ENCODE peak calls at places on chromosome 20, in seven cellular contexts. H is foreskin keratinocyte, A is lung, C is astrocyte of the spinal cord, I is BE2C, J is LNCaP clone FGC, Y is choroid plexus epithelial cell. W is an unnamed sample.

GRCh38 chr20:49412953-49413352 is 69.5 kb downstream of the KCNB1 start:
- DNase-seq in H (no peak), A (no peak), C (no peak), I (no peak), J (no peak), Y (no peak), W (no peak)

GRCh38 chr20:36472656-36473071 is 68.7 kb upstream of the MYL9 start:
- DNase-seq in H (no peak), A (no peak), C (no peak), I (peak), J (no peak), Y (no peak), W (no peak)

GRCh38 chr20:6108330-6108729 is 14.5 kb downstream of the FERMT1 start:
- DNase-seq in H (no peak), A (no peak), C (no peak), I (no peak), J (no peak), Y (no peak), W (no peak)

GRCh38 chr20:41432620-41433602 is 66.3 kb upstream of the EMILIN3 start:
- DNase-seq in H (no peak), A (no peak), C (no peak), I (no peak), J (no peak), Y (peak), W (no peak)

GRCh38 chr20:32762754-32763201 is 593 bp downstream of the DNMT3B start:
- DNase-seq in H (no peak), A (no peak), C (no peak), I (no peak), J (no peak), Y (no peak), W (no peak)

GRCh38 chr20:48035961-48036731 is 250.9 kb upstream of the SULF2 start:
- DNase-seq in H (no peak), A (no peak), C (no peak), I (no peak), J (no peak), Y (no peak), W (no peak)

GRCh38 chr20:58019027-58019849 is 209.2 kb downstream of the ANKRD60 start:
- DNase-seq in H (no peak), A (no peak), C (peak), I (no peak), J (no peak), Y (peak), W (peak)

GRCh38 chr20:43843096-43843964 is 71.3 kb upstream of the TOX2 start:
- DNase-seq in H (peak), A (peak), C (peak), I (no peak), J (no peak), Y (peak), W (peak)

GRCh38 chr20:24694157-24694726 is 224.8 kb downstream of the SYNDIG1 start:
- DNase-seq in H (no peak), A (peak), C (no peak), I (no peak), J (no peak), Y (no peak), W (no peak)

DNA sequence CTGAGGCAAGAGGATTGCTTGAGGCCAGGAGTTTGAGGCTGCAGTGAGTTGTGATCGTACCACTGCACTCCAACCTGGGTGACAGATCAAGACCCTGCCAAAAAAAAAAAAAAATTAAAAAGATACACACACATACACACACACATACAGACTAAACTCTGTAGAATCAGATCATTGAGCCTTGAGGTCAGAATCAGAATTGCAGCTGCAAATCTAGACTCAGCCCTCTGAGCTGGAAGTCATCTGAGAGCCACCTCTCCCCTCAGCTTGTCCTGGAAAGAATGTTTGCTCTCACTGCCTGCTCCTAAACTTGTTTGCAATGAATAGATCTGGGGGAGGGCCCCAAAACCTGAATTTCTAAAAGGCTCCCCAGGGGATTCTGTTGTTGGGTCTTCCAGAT is 41.4 kb upstream of the ANGPT4 start:
- DNase-seq in H (no peak), A (no peak), C (no peak), I (no peak), J (no peak), Y (peak), W (no peak)
- TF ChIP-seq CTCF in H (peak), A (no peak), C (no peak), I (peak), J (no peak), Y (no peak), W (no peak)

DNA sequence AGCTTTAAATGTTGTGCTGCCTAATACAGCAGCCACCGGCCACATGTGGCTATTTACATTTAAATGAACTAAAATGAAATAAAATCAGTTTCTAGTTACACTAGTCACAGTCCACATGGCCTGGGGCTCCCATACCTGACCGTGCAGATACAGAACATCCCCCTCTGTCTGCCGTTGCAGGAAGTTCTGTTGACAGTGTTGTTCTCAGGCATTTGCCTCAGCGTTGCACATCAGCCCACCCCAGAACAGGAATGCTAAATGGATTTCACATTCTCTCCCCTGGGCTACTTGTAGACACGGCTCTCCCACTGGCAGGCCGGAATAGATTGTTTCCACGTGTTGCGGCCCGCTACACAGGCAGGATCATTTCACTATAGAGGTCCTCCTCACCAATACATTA is 26.3 kb downstream of the JAG1 start:
- DNase-seq in H (no peak), A (no peak), C (no peak), I (peak), J (no peak), Y (peak), W (no peak)
- TF ChIP-seq CTCF in H (peak), A (no peak), C (peak), I (peak), J (peak), Y (peak), W (peak)

DNA sequence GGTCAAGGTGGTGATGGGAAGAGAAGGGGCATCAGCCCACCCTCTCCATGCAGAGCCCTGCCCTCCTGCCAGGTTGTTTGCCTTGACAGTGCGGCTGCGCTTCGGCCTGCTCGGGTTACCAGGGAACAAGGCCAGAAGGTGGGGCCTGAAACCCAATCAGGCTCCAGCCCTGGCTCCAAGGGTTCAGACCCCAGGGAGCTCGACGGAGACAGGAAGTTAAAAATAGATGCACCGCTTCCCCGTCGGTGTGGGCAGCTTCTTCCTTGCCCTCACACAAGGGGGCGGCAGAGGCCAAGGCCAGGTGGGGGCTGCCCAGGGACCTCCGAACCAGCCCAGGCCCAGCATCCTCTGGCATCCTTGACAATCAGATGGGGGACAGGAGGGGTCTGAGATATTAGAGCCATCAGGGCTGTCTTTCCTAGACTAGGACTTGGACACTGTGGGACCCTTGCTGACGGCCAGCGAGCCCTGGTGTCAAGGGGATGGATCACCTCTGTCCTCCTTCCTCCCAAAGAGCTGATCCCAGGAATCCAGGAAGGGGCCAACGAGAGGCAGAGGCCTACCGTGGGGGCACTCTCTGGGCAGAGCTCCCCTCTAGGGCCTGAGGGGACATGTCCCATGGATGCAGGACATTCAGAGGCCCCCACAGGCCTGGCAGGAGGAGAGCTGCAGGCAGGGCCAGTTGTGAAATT is 65.2 kb downstream of the RIPOR3 start:
- DNase-seq in H (no peak), A (no peak), C (peak), I (peak), J (no peak), Y (peak), W (no peak)
- TF ChIP-seq CTCF in H (peak), A (no peak), C (peak), I (peak), J (peak), Y (peak), W (peak)

GRCh38 chr20:62537649-62538292 is 62.0 kb upstream of the GATA5 start:
- DNase-seq in H (no peak), A (no peak), C (no peak), I (no peak), J (no peak), Y (no peak), W (no peak)
- TF ChIP-seq CTCF in H (no peak), A (no peak), C (no peak), I (no peak), J (no peak), Y (no peak), W (no peak)

GRCh38 chr20:23657202-23657601 is 19.4 kb upstream of the CST3 start:
- DNase-seq in H (no peak), A (no peak), C (no peak), I (no peak), J (no peak), Y (no peak), W (no peak)
- TF ChIP-seq CTCF in H (no peak), A (no peak), C (no peak), I (no peak), J (no peak), Y (no peak), W (no peak)

GRCh38 chr20:60993647-60994046 is 258.4 kb upstream of the CDH4 start:
- DNase-seq in H (no peak), A (no peak), C (no peak), I (no peak), J (no peak), Y (no peak), W (no peak)
- TF ChIP-seq CTCF in H (peak), A (no peak), C (peak), I (no peak), J (peak), Y (no peak), W (no peak)

W was measured in AG09309.